ENCODE peak calls at places on chromosomes 5 and 9, in seven cellular contexts. S is RWPE2; R is Ammon's horn; D is choroid plexus epithelial cell; U is CD4-positive, CD25-positive, alpha-beta regulatory T cell; M is IMR-90; L is astrocyte. T is an unnamed sample.

GRCh38 chr9:113886471-113886870 is 10.4 kb downstream of the ZNF618 start:
- DNase-seq in S (no peak), R (no peak), D (peak; percentile 50), U (no peak), M (peak; percentile 23), L (no peak), T (peak; percentile 30)

GRCh38 chr9:28970241-28970654 is 1397.0 kb upstream of the C9orf72 start:
- DNase-seq in S (no peak), R (no peak), D (no peak), U (no peak), M (no peak), L (no peak), T (no peak)

GRCh38 chr9:120982851-120983250 is 56.3 kb upstream of the TRAF1 start:
- DNase-seq in S (no peak), R (no peak), D (peak; percentile 49), U (no peak), M (peak; percentile 78), L (no peak), T (peak; percentile 21)

GRCh38 chr5:104540448-104540847 is 977.9 kb upstream of the NUDT12 start:
- DNase-seq in S (no peak), R (no peak), D (peak; percentile 92), U (no peak), M (peak; percentile 58), L (peak; percentile 61), T (peak; percentile 78)

GRCh38 chr5:92378961-92379611 is 996.0 kb upstream of the ARRDC3 start:
- DNase-seq in S (no peak), R (no peak), D (peak; percentile 76), U (no peak), M (peak; percentile 49), L (peak; percentile 62), T (no peak)

GRCh38 chr5:171592741-171593140 is 173.3 kb downstream of the FGF18 start:
- DNase-seq in S (no peak), R (no peak), D (no peak), U (no peak), M (no peak), L (peak; percentile 12), T (peak; percentile 41)

GRCh38 chr9:4382722-4383317 is 83.0 kb upstream of the GLIS3 start:
- DNase-seq in S (no peak), R (peak; percentile 32), D (peak; percentile 66), U (peak; percentile 45), M (peak; percentile 23), L (no peak), T (peak; percentile 60)

GRCh38 chr5:157290156-157290980 is 24.4 kb downstream of the CYFIP2 start:
- DNase-seq in S (no peak), R (no peak), D (peak; percentile 41), U (no peak), M (peak; percentile 63), L (peak; percentile 49), T (peak; percentile 25)

GRCh38 chr5:115686692-115687054 is 60.8 kb upstream of the TMED7 start:
- DNase-seq in S (no peak), R (no peak), D (peak; percentile 4), U (no peak), M (peak; percentile 19), L (peak; percentile 73), T (peak; percentile 70)

GRCh38 chr9:97747201-97747965 is 50.2 kb upstream of the XPA start:
- DNase-seq in S (no peak), R (no peak), D (no peak), U (no peak), M (no peak), L (no peak), T (no peak)

GRCh38 chr5:18312016-18312415 is 677.8 kb downstream of the TAF11L14 start:
- DNase-seq in S (no peak), R (no peak), D (no peak), U (no peak), M (no peak), L (no peak), T (no peak)

GRCh38 chr9:93290495-93291434 is 106.8 kb downstream of the WNK2 start:
- DNase-seq in S (no peak), R (no peak), D (no peak), U (no peak), M (no peak), L (no peak), T (no peak)

GRCh38 chr5:6804766-6805165 is 91.5 kb downstream of the TENT4A start:
- DNase-seq in S (no peak), R (no peak), D (peak; percentile 37), U (no peak), M (peak; percentile 33), L (peak; percentile 36), T (peak; percentile 53)

GRCh38 chr9:36866840-36867239 is 167.2 kb downstream of the PAX5 start:
- DNase-seq in S (no peak), R (no peak), D (no peak), U (no peak), M (no peak), L (no peak), T (no peak)

GRCh38 chr5:87170799-87171198 is 96.9 kb upstream of the RASA1 start:
- DNase-seq in S (no peak), R (no peak), D (no peak), U (no peak), M (no peak), L (no peak), T (no peak)

GRCh38 chr5:30387974-30388632 is 805.4 kb upstream of the CDH6 start:
- DNase-seq in S (no peak), R (no peak), D (no peak), U (no peak), M (no peak), L (no peak), T (no peak)

GRCh38 chr5:125536582-125536981 is 790.1 kb upstream of the ZNF608 start:
- DNase-seq in S (no peak), R (no peak), D (peak; percentile 47), U (no peak), M (peak; percentile 27), L (peak; percentile 73), T (peak; percentile 68)

GRCh38 chr5:107012371-107012770 is 658.4 kb downstream of the EFNA5 start:
- DNase-seq in S (no peak), R (no peak), D (no peak), U (no peak), M (no peak), L (no peak), T (no peak)

GRCh38 chr9:85244856-85245255 is 496.9 kb downstream of the AGTPBP1 start:
- DNase-seq in S (no peak), R (no peak), D (no peak), U (no peak), M (no peak), L (no peak), T (no peak)

GRCh38 chr5:159040181-159040580 is 59.5 kb downstream of the EBF1 start:
- DNase-seq in S (no peak), R (no peak), D (no peak), U (no peak), M (no peak), L (no peak), T (no peak)

GRCh38 chr5:38226091-38226490 is 32.3 kb upstream of the EGFLAM start:
- DNase-seq in S (no peak), R (no peak), D (no peak), U (no peak), M (no peak), L (no peak), T (no peak)

GRCh38 chr5:132962429-132962928 is 955 bp downstream of the AFF4 start:
- DNase-seq in S (no peak), R (peak; percentile 58), D (peak; percentile 82), U (peak; percentile 20), M (peak; percentile 76), L (peak; percentile 72), T (peak; percentile 81)

GRCh38 chr5:56608216-56608925 is 207.0 kb upstream of the MAP3K1 start:
- DNase-seq in S (no peak), R (peak; percentile 13), D (peak; percentile 45), U (no peak), M (peak; percentile 13), L (no peak), T (no peak)

GRCh38 chr5:171710451-171711024 is 75.1 kb upstream of the SMIM23 start:
- DNase-seq in S (no peak), R (no peak), D (no peak), U (no peak), M (no peak), L (no peak), T (no peak)